ENCODE peak calls at places on chromosomes 2 and 18, in four cellular contexts. One of them, this sample, is unnamed.

GRCh38 chr2:8132371-8132831 is 549.5 kb upstream of the ID2 start:
- DNase-seq in K562: no peak
- DNase-seq in HepG2: no peak
- DNase-seq in GM12878: no peak
- DNase-seq in this sample: no peak

GRCh38 chr2:38170098-38170497 is 94.1 kb upstream of the CYP1B1 start:
- DNase-seq in HepG2: no peak
- DNase-seq in K562: no peak
- DNase-seq in GM12878: no peak
- DNase-seq in this sample: no peak

GRCh38 chr2:6865346-6866238 is at the start of gene CMPK2:
- DNase-seq in GM12878: peak; percentile 33
- DNase-seq in HepG2: peak; percentile 35
- DNase-seq in K562: peak; percentile 82
- DNase-seq in this sample: peak; percentile 63

GRCh38 chr18:44185981-44186380 is 494.7 kb upstream of the SETBP1 start:
- DNase-seq in K562: no peak
- DNase-seq in HepG2: no peak
- DNase-seq in GM12878: no peak
- DNase-seq in this sample: no peak

GRCh38 chr2:235414422-235414821 is 79.4 kb upstream of the AGAP1 start:
- DNase-seq in HepG2: no peak
- DNase-seq in K562: no peak
- DNase-seq in GM12878: no peak
- DNase-seq in this sample: no peak

GRCh38 chr18:56756971-56757370 is 105.8 kb downstream of the WDR7 start:
- DNase-seq in K562: no peak
- DNase-seq in GM12878: no peak
- DNase-seq in HepG2: no peak
- DNase-seq in this sample: no peak

GRCh38 chr2:26848336-26849055 is 564 bp downstream of the DPYSL5 start:
- DNase-seq in K562: peak; percentile 27
- DNase-seq in GM12878: no peak
- DNase-seq in HepG2: no peak
- DNase-seq in this sample: peak; percentile 55

GRCh38 chr18:2994603-2995432 is 18.1 kb downstream of the LPIN2 start:
- DNase-seq in GM12878: no peak
- DNase-seq in K562: peak; percentile 90
- DNase-seq in HepG2: no peak
- DNase-seq in this sample: no peak

GRCh38 chr2:54318810-54319209 is 62.8 kb upstream of the TSPYL6 start:
- DNase-seq in HepG2: no peak
- DNase-seq in GM12878: no peak
- DNase-seq in K562: no peak
- DNase-seq in this sample: no peak

GRCh38 chr2:38301969-38302702 is 74.9 kb downstream of the ATL2 start:
- DNase-seq in K562: no peak
- DNase-seq in HepG2: no peak
- DNase-seq in GM12878: no peak
- DNase-seq in this sample: no peak

GRCh38 chr2:3168230-3168891 is 209.3 kb downstream of the EIPR1 start:
- DNase-seq in HepG2: no peak
- DNase-seq in GM12878: no peak
- DNase-seq in K562: no peak
- DNase-seq in this sample: no peak

GRCh38 chr2:55157474-55157884 is 74.6 kb downstream of the CLHC1 start:
- DNase-seq in GM12878: no peak
- DNase-seq in K562: peak; percentile 29
- DNase-seq in HepG2: no peak
- DNase-seq in this sample: peak; percentile 33

GRCh38 chr18:60978338-60978737 is 354.9 kb upstream of the CDH20 start:
- DNase-seq in GM12878: no peak
- DNase-seq in K562: no peak
- DNase-seq in HepG2: no peak
- DNase-seq in this sample: no peak

GRCh38 chr2:179842498-179843153 is 18.8 kb downstream of the ZNF385B start:
- DNase-seq in HepG2: peak; percentile 48
- DNase-seq in GM12878: no peak
- DNase-seq in K562: peak; percentile 51
- DNase-seq in this sample: peak; percentile 62

GRCh38 chr2:176188218-176188968 is at the start of gene HOXD1:
- DNase-seq in K562: peak; percentile 57
- DNase-seq in HepG2: peak; percentile 71
- DNase-seq in GM12878: no peak
- DNase-seq in this sample: peak; percentile 81

GRCh38 chr2:65186872-65187851 is 40.5 kb upstream of the ACTR2 start:
- DNase-seq in HepG2: peak; percentile 88
- DNase-seq in K562: peak; percentile 82
- DNase-seq in GM12878: no peak
- DNase-seq in this sample: peak; percentile 84

GRCh38 chr18:26159353-26159752 is 25.7 kb downstream of the PSMA8 start:
- DNase-seq in HepG2: no peak
- DNase-seq in GM12878: no peak
- DNase-seq in K562: no peak
- DNase-seq in this sample: peak; percentile 17

GRCh38 chr2:160977854-160978253 is 182.4 kb upstream of the TANK start:
- DNase-seq in GM12878: no peak
- DNase-seq in HepG2: no peak
- DNase-seq in K562: no peak
- DNase-seq in this sample: no peak

GRCh38 chr2:16253291-16253690 is 312.9 kb downstream of the MYCN start:
- DNase-seq in GM12878: no peak
- DNase-seq in K562: no peak
- DNase-seq in HepG2: no peak
- DNase-seq in this sample: no peak

GRCh38 chr2:118387509-118387908 is 299.2 kb downstream of the INSIG2 start:
- DNase-seq in K562: no peak
- DNase-seq in HepG2: no peak
- DNase-seq in GM12878: no peak
- DNase-seq in this sample: no peak

GRCh38 chr2:136113767-136114070 is 4.2 kb downstream of the CXCR4 start:
- DNase-seq in K562: no peak
- DNase-seq in GM12878: no peak
- DNase-seq in HepG2: no peak
- DNase-seq in this sample: no peak

GRCh38 chr2:30147715-30148611 is 1.2 kb downstream of the YPEL5 start:
- DNase-seq in K562: peak; percentile 91
- DNase-seq in HepG2: peak; percentile 44
- DNase-seq in GM12878: no peak
- DNase-seq in this sample: peak; percentile 80

GRCh38 chr2:33018271-33018670 is 71.5 kb downstream of the LTBP1 start:
- DNase-seq in GM12878: no peak
- DNase-seq in K562: no peak
- DNase-seq in HepG2: no peak
- DNase-seq in this sample: no peak

GRCh38 chr18:74524097-74524496 is 10.2 kb upstream of the CNDP1 start:
- DNase-seq in GM12878: no peak
- DNase-seq in K562: no peak
- DNase-seq in HepG2: no peak
- DNase-seq in this sample: no peak

GRCh38 chr18:27414691-27415090 is 229.6 kb upstream of the CHST9 start:
- DNase-seq in K562: no peak
- DNase-seq in HepG2: no peak
- DNase-seq in GM12878: no peak
- DNase-seq in this sample: no peak

GRCh38 chr18:44325903-44326650 is 354.6 kb upstream of the SETBP1 start:
- DNase-seq in GM12878: no peak
- DNase-seq in HepG2: no peak
- DNase-seq in K562: peak; percentile 2
- DNase-seq in this sample: peak; percentile 4

GRCh38 chr18:46474487-46475366 is 182.3 kb downstream of the LOXHD1 start:
- DNase-seq in K562: no peak
- DNase-seq in HepG2: no peak
- DNase-seq in GM12878: no peak
- DNase-seq in this sample: no peak

GRCh38 chr2:171878481-171878993 is 15.5 kb downstream of the SLC25A12 start:
- DNase-seq in HepG2: peak; percentile 56
- DNase-seq in GM12878: no peak
- DNase-seq in K562: no peak
- DNase-seq in this sample: peak; percentile 31

GRCh38 chr2:173221081-173221695 is 133.5 kb upstream of the CDCA7 start:
- DNase-seq in HepG2: peak; percentile 15
- DNase-seq in GM12878: no peak
- DNase-seq in K562: no peak
- DNase-seq in this sample: no peak

GRCh38 chr2:1170241-1170640 is 219.6 kb downstream of the SNTG2 start:
- DNase-seq in K562: no peak
- DNase-seq in HepG2: no peak
- DNase-seq in GM12878: no peak
- DNase-seq in this sample: no peak

GRCh38 chr18:57982372-57983021 is 61.5 kb upstream of the NEDD4L start:
- DNase-seq in HepG2: no peak
- DNase-seq in K562: no peak
- DNase-seq in GM12878: no peak
- DNase-seq in this sample: no peak
- TF ChIP-seq BHLHE40 in HepG2: no peak
- TF ChIP-seq BHLHE40 in K562: no peak
- TF ChIP-seq BHLHE40 in GM12878: no peak
- TF ChIP-seq BHLHE40 in this sample: no peak

GRCh38 chr18:63477972-63478371 is 1.2 kb downstream of the SERPINB5 start:
- DNase-seq in K562: no peak
- DNase-seq in HepG2: no peak
- DNase-seq in GM12878: no peak
- DNase-seq in this sample: no peak
- TF ChIP-seq FOXK2 in K562: no peak
- TF ChIP-seq FOXK2 in HepG2: no peak
- TF ChIP-seq FOXK2 in GM12878: no peak
- TF ChIP-seq FOXK2 in this sample: no peak

DNA sequence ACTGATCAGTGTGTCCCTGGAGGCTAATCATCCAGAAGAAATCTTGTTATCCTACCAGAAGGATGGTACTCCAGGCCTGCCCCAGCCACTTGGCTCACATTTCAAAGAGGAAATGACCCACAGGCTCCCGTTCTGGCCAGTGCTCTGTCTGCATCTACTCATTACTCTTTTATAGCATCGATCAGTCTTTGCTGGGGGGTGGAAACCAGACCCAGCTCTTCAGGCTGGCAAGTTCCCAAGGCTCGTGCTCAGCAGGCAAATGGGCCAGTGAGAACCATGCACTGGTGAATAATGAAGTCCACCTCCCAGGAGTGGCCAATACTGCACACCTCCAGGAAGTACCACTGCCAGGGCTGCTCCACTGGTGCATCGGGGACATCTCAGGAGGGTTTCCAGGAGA is 38.8 kb downstream of the DNER start:
- DNase-seq in GM12878: no peak
- DNase-seq in HepG2: no peak
- DNase-seq in K562: no peak
- DNase-seq in this sample: no peak
- TF ChIP-seq BHLHE40 in GM12878: no peak
- TF ChIP-seq BHLHE40 in HepG2: no peak
- TF ChIP-seq BHLHE40 in K562: no peak
- TF ChIP-seq BHLHE40 in this sample: no peak

GRCh38 chr2:102284611-102285010 is 26.8 kb upstream of the IL1RL1 start:
- DNase-seq in HepG2: no peak
- DNase-seq in K562: no peak
- DNase-seq in GM12878: no peak
- DNase-seq in this sample: no peak

GRCh38 chr2:102282646-102283045 is 28.7 kb upstream of the IL1RL1 start:
- DNase-seq in GM12878: no peak
- DNase-seq in HepG2: no peak
- DNase-seq in K562: no peak
- DNase-seq in this sample: no peak

GRCh38 chr2:102283996-102284395 is 27.4 kb upstream of the IL1RL1 start:
- DNase-seq in GM12878: no peak
- DNase-seq in K562: no peak
- DNase-seq in HepG2: no peak
- DNase-seq in this sample: no peak

GRCh38 chr2:102286041-102286440 is 25.3 kb upstream of the IL1RL1 start:
- DNase-seq in GM12878: no peak
- DNase-seq in HepG2: no peak
- DNase-seq in K562: no peak
- DNase-seq in this sample: no peak

GRCh38 chr2:102285368-102285767 is 26.0 kb upstream of the IL1RL1 start:
- DNase-seq in HepG2: no peak
- DNase-seq in GM12878: no peak
- DNase-seq in K562: no peak
- DNase-seq in this sample: no peak
- TF ChIP-seq FOXK2 in HepG2: no peak
- TF ChIP-seq FOXK2 in GM12878: no peak
- TF ChIP-seq FOXK2 in K562: no peak
- TF ChIP-seq FOXK2 in this sample: no peak

GRCh38 chr2:190766581-190766980 is 114.0 kb upstream of the GLS start:
- DNase-seq in GM12878: no peak
- DNase-seq in HepG2: no peak
- DNase-seq in K562: no peak
- DNase-seq in this sample: no peak

GRCh38 chr2:190766174-190766572 is 114.4 kb upstream of the GLS start:
- DNase-seq in HepG2: no peak
- DNase-seq in GM12878: no peak
- DNase-seq in K562: no peak
- DNase-seq in this sample: no peak

GRCh38 chr2:190763901-190764514 is 115.1 kb downstream of the NAB1 start:
- DNase-seq in HepG2: no peak
- DNase-seq in K562: peak; percentile 17
- DNase-seq in GM12878: no peak
- DNase-seq in this sample: no peak

GRCh38 chr2:190767821-190768220 is 112.8 kb upstream of the GLS start:
- DNase-seq in GM12878: no peak
- DNase-seq in K562: no peak
- DNase-seq in HepG2: no peak
- DNase-seq in this sample: no peak

DNA sequence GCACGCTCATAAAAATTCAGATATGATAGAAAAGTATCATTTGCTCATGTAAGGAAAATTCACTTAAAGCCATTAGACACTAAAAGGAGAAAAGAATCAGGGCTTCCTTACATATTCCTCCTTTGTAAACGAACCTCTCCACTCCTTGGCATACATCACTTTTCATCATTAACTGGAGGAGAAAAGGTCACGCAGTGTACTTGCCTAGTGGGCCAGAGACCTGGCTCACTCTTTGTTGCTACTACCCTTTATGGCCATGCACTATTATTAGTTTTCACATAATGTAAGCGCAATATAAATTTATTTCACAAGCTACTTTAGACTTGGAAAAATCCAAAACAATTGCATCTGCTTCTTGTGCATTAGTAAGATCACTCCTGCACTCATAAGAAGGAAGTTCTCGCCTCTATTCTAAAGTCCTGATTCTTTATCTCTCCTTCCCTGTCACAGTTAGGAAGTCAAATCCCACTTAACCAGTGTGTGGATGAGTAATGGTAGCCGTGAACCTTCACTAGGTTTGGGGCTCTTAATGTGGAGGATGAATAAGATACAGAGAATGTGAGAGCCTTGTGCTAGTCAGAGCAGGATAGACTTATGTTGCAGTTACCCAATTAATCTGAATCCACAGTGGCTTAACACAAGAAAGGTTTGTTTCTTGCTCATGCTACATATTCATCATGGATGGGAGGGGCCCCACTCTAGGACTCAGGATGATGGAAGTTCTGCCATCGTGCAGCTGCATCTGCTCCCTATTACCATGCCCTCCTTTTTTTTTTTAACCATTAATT is 115.0 kb upstream of the GLS start:
- DNase-seq in GM12878: no peak
- DNase-seq in HepG2: no peak
- DNase-seq in K562: no peak
- DNase-seq in this sample: no peak
- TF ChIP-seq BHLHE40 in GM12878: no peak
- TF ChIP-seq BHLHE40 in HepG2: no peak
- TF ChIP-seq BHLHE40 in K562: no peak
- TF ChIP-seq BHLHE40 in this sample: no peak